ENCODE peak calls at places on chromosomes 5 and 9, in six cellular contexts. Q is H1; N is CD8-positive, alpha-beta T cell; V is effector memory CD4-positive, alpha-beta T cell; J is lower lobe of right lung; P is body of pancreas. U is an unnamed sample.

GRCh38 chr5:140402258-140403074 is 833 bp downstream of the ANKHD1 start:
- DNase-seq in Q (peak; percentile 76), N (peak; percentile 28), V (peak; percentile 25), J (peak; percentile 59), P (peak; percentile 41), U (no peak)

GRCh38 chr5:178130576-178131445 is at the start of gene RMND5B:
- DNase-seq in Q (peak; percentile 87), N (peak; percentile 56), V (peak; percentile 71), J (peak; percentile 91), P (peak; percentile 89), U (no peak)

GRCh38 chr5:53063176-53063575 is 46.4 kb downstream of the MOCS2 start:
- DNase-seq in Q (no peak), N (no peak), V (no peak), J (no peak), P (no peak), U (no peak)

GRCh38 chr9:24293391-24293790 is 252.3 kb downstream of the IZUMO3 start:
- DNase-seq in Q (no peak), N (no peak), V (no peak), J (no peak), P (no peak), U (no peak)

GRCh38 chr5:112918679-112919078 is 3.3 kb downstream of the REEP5 start:
- DNase-seq in Q (no peak), N (no peak), V (no peak), J (no peak), P (no peak), U (no peak)

GRCh38 chr5:25963251-25964008 is 1075.0 kb downstream of the CDH9 start:
- DNase-seq in Q (no peak), N (no peak), V (no peak), J (no peak), P (peak; percentile 15), U (no peak)

GRCh38 chr9:88378317-88378716 is 9.9 kb upstream of the SPIN1 start:
- DNase-seq in Q (no peak), N (no peak), V (no peak), J (no peak), P (no peak), U (no peak)

GRCh38 chr5:168467755-168468280 is 18.5 kb upstream of the RARS1 start:
- DNase-seq in Q (no peak), N (no peak), V (no peak), J (no peak), P (no peak), U (no peak)

GRCh38 chr5:100647461-100648230 is 112.5 kb downstream of the FAM174A start:
- DNase-seq in Q (no peak), N (no peak), V (no peak), J (peak; percentile 78), P (peak; percentile 84), U (peak; percentile 71)

GRCh38 chr9:98929866-98930265 is 13.8 kb upstream of the COL15A1 start:
- DNase-seq in Q (no peak), N (no peak), V (no peak), J (no peak), P (peak; percentile 69), U (no peak)

GRCh38 chr9:7137040-7137439 is 379.3 kb downstream of the KDM4C start:
- DNase-seq in Q (no peak), N (no peak), V (no peak), J (no peak), P (peak; percentile 79), U (no peak)

GRCh38 chr5:81849769-81850367 is 99.0 kb upstream of the SSBP2 start:
- DNase-seq in Q (no peak), N (no peak), V (no peak), J (no peak), P (no peak), U (no peak)

GRCh38 chr9:128118472-128118857 is 9.1 kb downstream of the PTGES2 start:
- DNase-seq in Q (no peak), N (no peak), V (no peak), J (no peak), P (peak; percentile 2), U (no peak)

GRCh38 chr5:139575751-139576150 is 14.6 kb downstream of the UBE2D2 start:
- DNase-seq in Q (no peak), N (no peak), V (no peak), J (no peak), P (no peak), U (no peak)

GRCh38 chr5:31763399-31763798 is 124.5 kb downstream of the PDZD2 start:
- DNase-seq in Q (no peak), N (no peak), V (no peak), J (no peak), P (no peak), U (no peak)
- H3K4me1 ChIP-seq in Q (no peaks in the 10 kb centered on the region), N (no peaks in the 10 kb centered on the region), V (no peaks in the 10 kb centered on the region), J (no peaks in the 10 kb centered on the region), P (no peaks in the 10 kb centered on the region), U (no peaks in the 10 kb centered on the region)

GRCh38 chr5:138364576-138364975 is 12.1 kb downstream of the KDM3B start:
- DNase-seq in Q (no peak), N (no peak), V (no peak), J (no peak), P (no peak), U (no peak)
- H3K4me1 ChIP-seq in Q (no peaks in the 10 kb centered on the region), N (peaks cover 31% of the 10 kb centered on the region), V (no peaks in the 10 kb centered on the region), J (peaks cover 59% of the 10 kb centered on the region), P (peaks cover 18% of the 10 kb centered on the region), U (no peaks in the 10 kb centered on the region)

DNA sequence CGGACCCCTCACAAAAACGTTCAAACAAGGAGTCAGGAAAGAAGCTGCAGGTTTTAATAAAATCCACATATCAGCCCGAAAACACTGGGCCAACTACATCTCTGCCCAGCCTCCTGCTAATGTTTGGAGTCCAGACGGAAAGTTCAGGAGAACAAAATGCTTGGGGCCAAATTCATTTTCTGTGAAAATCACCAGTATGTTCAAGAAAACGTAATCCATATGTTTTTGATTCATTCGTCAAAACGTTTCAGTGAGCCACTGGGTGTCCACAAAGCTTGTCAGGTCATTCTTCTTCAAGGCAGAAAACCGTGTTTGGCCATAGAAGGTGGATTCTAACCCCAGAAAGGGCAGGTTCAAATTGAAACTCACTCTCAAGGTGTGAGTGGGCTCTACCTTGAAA is 87.6 kb upstream of the GAS1 start:
- DNase-seq in Q (no peak), N (no peak), V (no peak), J (no peak), P (no peak), U (no peak)
- H3K4me1 ChIP-seq in Q (no peaks in the 10 kb centered on the region), N (no peaks in the 10 kb centered on the region), V (no peaks in the 10 kb centered on the region), J (no peaks in the 10 kb centered on the region), P (no peaks in the 10 kb centered on the region), U (peaks cover 9% of the 10 kb centered on the region)

GRCh38 chr9:132406554-132407122 is at the start of gene TTF1:
- DNase-seq in Q (peak; percentile 90), N (peak; percentile 84), V (peak; percentile 89), J (peak; percentile 93), P (peak; percentile 89), U (peak; percentile 87)
- H3K4me1 ChIP-seq in Q (peaks cover 6% of the 10 kb centered on the region), N (peaks cover 56% of the 10 kb centered on the region), V (peaks cover 30% of the 10 kb centered on the region), J (peaks cover 47% of the 10 kb centered on the region), P (peaks cover 38% of the 10 kb centered on the region), U (peaks cover 7% of the 10 kb centered on the region)

DNA sequence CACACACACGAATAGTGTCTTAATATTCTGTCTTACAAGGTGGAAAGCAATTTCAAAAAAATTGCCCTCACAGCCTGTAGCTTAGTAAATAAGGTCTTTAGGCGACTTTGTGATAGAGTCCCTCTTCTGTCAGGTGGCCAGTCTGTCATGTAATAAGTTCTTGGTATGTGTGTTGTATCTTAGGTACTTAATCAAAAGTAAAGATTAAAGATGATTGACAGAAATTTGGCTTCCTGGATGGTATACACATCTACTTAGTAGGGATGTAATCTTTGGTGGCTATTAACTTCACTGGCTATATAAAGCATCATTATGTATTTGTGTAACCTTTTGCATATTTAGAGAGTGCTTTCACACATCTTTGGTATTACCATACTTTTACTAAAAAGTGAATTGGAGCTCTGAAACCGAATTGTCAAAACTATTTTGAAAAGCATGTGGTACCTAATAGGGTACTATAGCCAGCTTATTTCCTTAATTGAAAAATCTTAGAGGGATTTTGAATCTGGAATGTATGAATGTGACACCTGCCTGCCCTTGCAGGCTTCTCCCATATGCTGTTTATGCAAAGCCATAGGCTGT is 3.4 kb downstream of the G3BP1 start:
- DNase-seq in Q (no peak), N (no peak), V (no peak), J (no peak), P (no peak), U (no peak)
- H3K4me1 ChIP-seq in Q (peaks cover 1% of the 10 kb centered on the region), N (peaks cover 63% of the 10 kb centered on the region), V (peaks cover 38% of the 10 kb centered on the region), J (peaks cover 55% of the 10 kb centered on the region), P (peaks cover 69% of the 10 kb centered on the region), U (peaks cover 15% of the 10 kb centered on the region)

DNA sequence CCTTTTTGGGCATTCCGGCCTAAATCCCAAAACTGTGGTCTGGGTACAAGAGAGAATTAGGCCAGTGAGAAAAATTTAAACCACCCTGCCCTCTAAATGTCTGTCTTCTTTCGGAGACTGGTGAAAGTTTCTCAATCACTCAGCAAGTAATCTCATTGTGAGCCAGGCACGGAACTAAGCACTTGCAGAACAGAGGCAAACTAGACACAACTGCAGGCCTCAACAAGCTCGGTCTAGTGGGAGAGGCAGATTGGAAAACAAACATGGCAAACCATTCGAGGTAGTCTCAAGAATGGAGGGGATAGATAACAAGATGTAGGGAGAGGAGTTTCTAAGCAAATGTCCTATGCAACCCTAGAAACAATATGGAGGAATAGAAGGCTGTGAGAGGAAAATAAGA is 8.9 kb upstream of the C5orf58 start:
- DNase-seq in Q (no peak), N (no peak), V (no peak), J (no peak), P (no peak), U (no peak)
- H3K4me1 ChIP-seq in Q (no peaks in the 10 kb centered on the region), N (peaks cover 6% of the 10 kb centered on the region), V (no peaks in the 10 kb centered on the region), J (peaks cover 8% of the 10 kb centered on the region), P (no peaks in the 10 kb centered on the region), U (peaks cover 13% of the 10 kb centered on the region)

GRCh38 chr9:121280715-121281613 is 13.0 kb downstream of the GSN start:
- DNase-seq in Q (no peak), N (no peak), V (no peak), J (no peak), P (no peak), U (no peak)
- H3K4me1 ChIP-seq in Q (peaks cover 4% of the 10 kb centered on the region), N (no peaks in the 10 kb centered on the region), V (no peaks in the 10 kb centered on the region), J (peaks cover 90% of the 10 kb centered on the region), P (peaks cover 55% of the 10 kb centered on the region), U (peaks cover 55% of the 10 kb centered on the region)

DNA sequence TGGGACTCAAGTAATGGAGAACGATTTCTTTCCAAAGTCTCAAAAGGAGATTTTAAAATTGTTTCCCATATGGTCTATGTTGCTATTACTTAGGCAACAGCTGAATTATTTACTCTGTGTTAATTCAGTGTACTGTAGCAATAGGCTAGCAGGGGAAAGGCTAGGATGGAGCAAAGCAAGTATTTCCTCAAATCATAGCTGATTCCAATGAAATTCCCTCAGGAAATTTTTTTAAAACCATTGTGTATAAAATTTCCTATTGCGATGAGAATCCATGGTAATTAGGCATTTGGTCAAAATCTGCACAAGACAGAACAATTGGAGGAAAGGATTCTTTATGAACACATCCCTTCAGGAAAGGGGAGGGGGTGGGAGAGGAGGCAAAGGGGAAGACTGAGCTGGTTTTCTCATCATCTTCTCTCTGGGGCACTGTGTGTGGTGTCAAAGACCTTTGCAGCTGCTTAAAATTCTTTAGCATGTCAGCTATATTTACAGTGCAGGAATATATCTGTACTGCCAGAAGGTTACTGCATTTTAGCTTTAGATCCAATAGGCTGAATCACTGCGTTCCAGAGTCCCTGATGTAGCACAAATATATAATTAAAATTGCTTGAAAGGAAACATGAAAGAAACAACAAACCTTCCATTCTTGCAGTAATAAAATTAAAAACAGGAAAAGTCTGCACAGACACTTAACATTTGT is 95.3 kb downstream of the ZNF608 start:
- DNase-seq in Q (peak; percentile 24), N (no peak), V (no peak), J (no peak), P (no peak), U (no peak)
- H3K4me1 ChIP-seq in Q (peaks cover 5% of the 10 kb centered on the region), N (peaks cover 38% of the 10 kb centered on the region), V (peaks cover 13% of the 10 kb centered on the region), J (peaks cover 66% of the 10 kb centered on the region), P (peaks cover 65% of the 10 kb centered on the region), U (peaks cover 46% of the 10 kb centered on the region)

GRCh38 chr9:72128526-72128925 is 20.7 kb upstream of the GDA start:
- DNase-seq in Q (no peak), N (no peak), V (no peak), J (no peak), P (peak; percentile 11), U (no peak)
- H3K4me1 ChIP-seq in Q (no peaks in the 10 kb centered on the region), N (no peaks in the 10 kb centered on the region), V (no peaks in the 10 kb centered on the region), J (no peaks in the 10 kb centered on the region), P (peaks cover 30% of the 10 kb centered on the region), U (no peaks in the 10 kb centered on the region)

GRCh38 chr5:172420215-172420934 is 34.0 kb downstream of the SH3PXD2B start:
- DNase-seq in Q (peak; percentile 59), N (no peak), V (no peak), J (peak; percentile 77), P (peak; percentile 96), U (peak; percentile 94)
- H3K4me1 ChIP-seq in Q (no peaks in the 10 kb centered on the region), N (no peaks in the 10 kb centered on the region), V (no peaks in the 10 kb centered on the region), J (peaks cover 64% of the 10 kb centered on the region), P (peaks cover 51% of the 10 kb centered on the region), U (peaks cover 39% of the 10 kb centered on the region)

U was measured in RWPE2.